ENCODE peak calls at places on chromosomes 3 and 15, in ten cellular contexts. C is amniotic stem cell; P is KG1; T is bronchial epithelial cell; F is NCI-H510A treated with DMSO at 0.1 percent for 48 hours; M is DMS53; N is DMS 273 treated with DMSO at 0.1 percent for 48 hours; A is dorsolateral prefrontal cortex; O is activated CD4-positive, CD25-positive, alpha-beta regulatory T cell; D is transverse colon. H is an unnamed sample.

GRCh38 chr3:114799789-114800188 is 347.3 kb downstream of the ZBTB20 start:
- DNase-seq in C (no peak), P (no peak), T (no peak), F (no peak), M (no peak), N (no peak), A (no peak), O (no peak), D (no peak), H (no peak)

GRCh38 chr15:89179966-89180875 is 41.2 kb downstream of the RLBP1 start:
- DNase-seq in C (no peak), P (no peak), T (no peak), F (no peak), M (no peak), N (no peak), A (no peak), O (no peak), D (no peak), H (no peak)

GRCh38 chr3:111688190-111688800 is 93.1 kb upstream of the ZBED2 start:
- DNase-seq in C (no peak), P (no peak), T (no peak), F (no peak), M (no peak), N (no peak), A (no peak), O (no peak), D (no peak), H (no peak)

GRCh38 chr3:82736696-82737277 is 975.3 kb upstream of the GBE1 start:
- DNase-seq in C (no peak), P (no peak), T (no peak), F (no peak), M (no peak), N (no peak), A (no peak), O (no peak), D (no peak), H (peak; percentile 51)

GRCh38 chr3:160928183-160928718 is 172.2 kb downstream of the PPM1L start:
- DNase-seq in C (no peak), P (no peak), T (no peak), F (peak; percentile 39), M (peak; percentile 65), N (no peak), A (no peak), O (no peak), D (no peak), H (no peak)

GRCh38 chr15:57527382-57528091 is 64.2 kb upstream of the MYZAP start:
- DNase-seq in C (peak; percentile 87), P (peak; percentile 34), T (peak; percentile 75), F (peak; percentile 90), M (peak; percentile 89), N (peak; percentile 51), A (no peak), O (no peak), D (no peak), H (peak; percentile 77)

GRCh38 chr3:113968986-113969385 is 21.2 kb downstream of the ZDHHC23 start:
- DNase-seq in C (no peak), P (no peak), T (peak; percentile 37), F (no peak), M (no peak), N (no peak), A (no peak), O (no peak), D (no peak), H (no peak)

GRCh38 chr15:67188551-67189218 is 65.8 kb downstream of the AAGAB start:
- DNase-seq in C (peak; percentile 51), P (no peak), T (no peak), F (no peak), M (no peak), N (no peak), A (no peak), O (no peak), D (no peak), H (no peak)

GRCh38 chr3:25665646-25666136 is 984 bp upstream of the TOP2B start:
- DNase-seq in C (no peak), P (peak; percentile 47), T (no peak), F (no peak), M (no peak), N (no peak), A (no peak), O (no peak), D (no peak), H (no peak)

GRCh38 chr3:122956685-122957455 is 70.7 kb downstream of the SEMA5B start:
- DNase-seq in C (no peak), P (no peak), T (no peak), F (no peak), M (no peak), N (no peak), A (no peak), O (no peak), D (no peak), H (no peak)

GRCh38 chr15:66356359-66357236 is at the start of gene TIPIN:
- DNase-seq in C (peak; percentile 91), P (peak; percentile 90), T (peak; percentile 82), F (peak; percentile 81), M (peak; percentile 97), N (peak; percentile 81), A (peak; percentile 95), O (peak; percentile 96), D (peak; percentile 98), H (peak; percentile 97)

GRCh38 chr3:49813497-49814174 is at the start of gene UBA7:
- DNase-seq in C (peak; percentile 19), P (peak; percentile 73), T (peak; percentile 39), F (no peak), M (no peak), N (no peak), A (no peak), O (no peak), D (peak; percentile 63), H (peak; percentile 50)

GRCh38 chr3:24270204-24270671 is 224.4 kb downstream of the THRB start:
- DNase-seq in C (no peak), P (no peak), T (no peak), F (no peak), M (no peak), N (no peak), A (no peak), O (no peak), D (no peak), H (no peak)

GRCh38 chr3:24161841-24162240 is 216.8 kb downstream of the NR1D2 start:
- DNase-seq in C (no peak), P (no peak), T (no peak), F (no peak), M (no peak), N (no peak), A (no peak), O (no peak), D (no peak), H (peak; percentile 79)

GRCh38 chr3:187551419-187551818 is 118.8 kb downstream of the SST start:
- DNase-seq in C (no peak), P (no peak), T (no peak), F (no peak), M (no peak), N (no peak), A (no peak), O (no peak), D (no peak), H (no peak)

GRCh38 chr3:167032267-167032876 is 347.7 kb downstream of the ZBBX start:
- DNase-seq in C (no peak), P (peak; percentile 14), T (peak; percentile 72), F (peak; percentile 65), M (peak; percentile 77), N (peak; percentile 79), A (no peak), O (no peak), D (no peak), H (no peak)

GRCh38 chr3:126421573-126422119 is 26.9 kb downstream of the CFAP100 start:
- DNase-seq in C (no peak), P (no peak), T (no peak), F (no peak), M (no peak), N (no peak), A (no peak), O (no peak), D (no peak), H (peak; percentile 37)

GRCh38 chr3:169362261-169362660 is 301.3 kb downstream of the MECOM start:
- DNase-seq in C (no peak), P (no peak), T (no peak), F (peak; percentile 6), M (no peak), N (peak; percentile 98), A (no peak), O (no peak), D (peak; percentile 55), H (no peak)

GRCh38 chr3:57749542-57749941 is 6.6 kb upstream of the SLMAP start:
- DNase-seq in C (no peak), P (no peak), T (no peak), F (no peak), M (no peak), N (no peak), A (no peak), O (no peak), D (peak; percentile 16), H (no peak)

GRCh38 chr3:126753191-126754160 is 49.4 kb downstream of the CHCHD6 start:
- DNase-seq in C (peak; percentile 15), P (no peak), T (peak; percentile 89), F (no peak), M (no peak), N (no peak), A (no peak), O (no peak), D (no peak), H (peak; percentile 92)

GRCh38 chr3:183653209-183654064 is 18.0 kb downstream of the KLHL24 start:
- DNase-seq in C (no peak), P (no peak), T (no peak), F (no peak), M (peak; percentile 28), N (no peak), A (no peak), O (no peak), D (no peak), H (no peak)

GRCh38 chr3:27939510-27939909 is 217.4 kb upstream of the EOMES start:
- DNase-seq in C (no peak), P (no peak), T (peak; percentile 28), F (no peak), M (no peak), N (no peak), A (no peak), O (no peak), D (no peak), H (no peak)